ENCODE peak calls at places on chromosomes 12 and 14, in eight cellular contexts. U is GM20000, W is RWPE1, A is GM13976, N is bronchial epithelial cell, P is astrocyte of the spinal cord, X is neural progenitor cell, O is ovary. B is an unnamed sample.

GRCh38 chr12:70246580-70246979 is 3.3 kb downstream of the CNOT2 start:
- DNase-seq in A (no peak), X (no peak), U (no peak), O (no peak), N (no peak), W (no peak), P (peak), B (no peak)

GRCh38 chr14:77882631-77883030 is 82.7 kb downstream of the ADCK1 start:
- DNase-seq in X (no peak), A (no peak), U (no peak), P (no peak), N (no peak), O (no peak), W (no peak), B (no peak)

GRCh38 chr12:95848575-95849388 is 10.0 kb upstream of the SNRPF start:
- DNase-seq in W (peak), U (no peak), P (peak), O (no peak), N (peak), A (no peak), X (peak), B (no peak)

GRCh38 chr14:23145794-23146422 is 26.9 kb upstream of the CEBPE start:
- DNase-seq in O (no peak), N (peak), X (no peak), P (no peak), A (no peak), W (no peak), U (no peak), B (no peak)

GRCh38 chr14:69170848-69171247 is 17.9 kb upstream of the DCAF5 start:
- DNase-seq in A (no peak), P (no peak), U (no peak), X (no peak), N (no peak), W (no peak), O (no peak), B (no peak)

GRCh38 chr14:101223561-101224162 is 320.1 kb upstream of the RTL1 start:
- DNase-seq in W (no peak), X (no peak), A (no peak), U (no peak), N (no peak), O (no peak), P (no peak), B (no peak)

GRCh38 chr12:5856692-5857091 is 88.4 kb downstream of the ANO2 start:
- DNase-seq in P (peak), X (peak), O (no peak), W (no peak), N (no peak), U (no peak), A (no peak), B (no peak)

GRCh38 chr12:45725631-45726593 is 3.6 kb upstream of the ARID2 start:
- DNase-seq in X (peak), A (peak), O (no peak), P (peak), U (peak), N (peak), W (peak), B (peak)

GRCh38 chr14:25003537-25003936 is 46.4 kb downstream of the STXBP6 start:
- DNase-seq in P (no peak), W (no peak), O (no peak), N (peak), X (no peak), A (no peak), U (no peak), B (no peak)

GRCh38 chr14:89701079-89702043 is 253.2 kb downstream of the EFCAB11 start:
- DNase-seq in U (peak), W (peak), X (peak), N (peak), P (peak), A (peak), O (peak), B (peak)

GRCh38 chr12:101670007-101670671 is 27.3 kb upstream of the CHPT1 start:
- DNase-seq in U (peak), O (no peak), P (peak), W (no peak), A (peak), X (peak), N (peak), B (peak)

GRCh38 chr12:6606331-6607131 is 648 bp downstream of the CHD4 start:
- DNase-seq in X (peak), A (peak), P (peak), N (no peak), W (no peak), U (peak), O (peak), B (peak)

GRCh38 chr12:100346660-100347059 is 10.2 kb upstream of the SLC17A8 start:
- DNase-seq in W (no peak), P (no peak), X (no peak), N (no peak), A (no peak), U (no peak), O (no peak), B (no peak)

GRCh38 chr14:33564774-33565630 is 385.9 kb downstream of the EGLN3 start:
- DNase-seq in N (peak), W (peak), U (peak), P (peak), A (no peak), O (no peak), X (no peak), B (peak)

GRCh38 chr12:46546634-46547273 is 174.2 kb upstream of the SLC38A2 start:
- DNase-seq in O (no peak), U (peak), X (no peak), N (peak), A (peak), W (peak), P (no peak), B (peak)

GRCh38 chr14:90513151-90514014 is 116.6 kb downstream of the CALM1 start:
- DNase-seq in W (peak), U (no peak), X (peak), P (peak), A (no peak), N (peak), O (no peak), B (no peak)

GRCh38 chr12:40833818-40834217 is 141.6 kb downstream of the CNTN1 start:
- DNase-seq in U (no peak), P (no peak), O (no peak), N (no peak), W (no peak), A (no peak), X (no peak), B (no peak)

DNA sequence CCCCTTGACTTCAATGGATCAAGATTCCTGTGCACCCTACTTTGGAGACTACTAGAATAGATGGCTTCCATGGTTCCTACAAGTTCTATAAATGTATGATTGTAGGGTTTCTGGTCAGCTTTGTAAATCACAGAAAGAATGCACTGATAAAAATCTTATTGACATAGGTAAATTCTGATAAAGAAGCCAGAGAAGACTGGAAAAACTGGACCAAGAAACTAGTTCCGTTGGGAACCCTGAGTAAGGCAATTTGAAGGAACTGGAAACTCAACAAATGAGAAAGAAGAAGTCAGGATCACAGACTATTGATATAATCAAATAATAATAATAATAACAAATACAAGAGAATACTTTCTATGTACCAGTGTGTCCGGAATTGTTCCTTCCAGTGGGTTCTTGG is 15.4 kb upstream of the MGST1 start:
- DNase-seq in U (no peak), O (no peak), X (no peak), W (no peak), A (no peak), N (no peak), P (no peak), B (no peak)
- TF ChIP-seq CTCF in U (no peak), O (no peak), X (no peak), W (no peak), A (no peak), N (no peak), P (no peak), B (no peak)

GRCh38 chr12:48105867-48106563 is at the start of gene SENP1:
- DNase-seq in U (peak), A (peak), X (peak), P (peak), O (peak), N (peak), W (peak), B (peak)
- TF ChIP-seq CTCF in U (no peak), A (no peak), X (peak), P (peak), O (peak), N (peak), W (no peak), B (no peak)

GRCh38 chr12:3655331-3655900 is 97.5 kb downstream of the CRACR2A start:
- DNase-seq in O (no peak), U (peak), A (peak), X (peak), W (peak), N (peak), P (no peak), B (peak)
- TF ChIP-seq CTCF in O (no peak), U (peak), A (peak), X (peak), W (no peak), N (peak), P (peak), B (peak)

DNA sequence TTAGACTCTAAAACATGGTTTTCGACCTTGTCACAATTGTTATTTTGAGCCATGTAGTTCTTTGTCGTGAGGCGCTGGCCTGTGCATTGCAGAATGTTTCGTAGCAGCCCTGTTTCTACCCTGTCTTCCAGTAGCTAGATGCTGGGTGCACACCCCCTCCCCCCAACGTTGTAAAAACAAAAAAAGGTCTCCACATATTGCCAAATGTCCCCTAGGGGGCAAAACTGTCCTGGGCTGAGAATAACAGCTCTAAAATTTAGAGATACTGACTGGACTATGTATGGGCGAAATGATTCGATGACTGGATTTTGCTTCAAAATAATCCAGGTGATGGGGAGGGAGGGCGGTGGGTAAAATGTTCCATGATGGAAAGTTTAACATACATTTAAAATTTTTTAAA is 126.1 kb upstream of the FUT8 start:
- DNase-seq in O (no peak), W (no peak), U (peak), P (no peak), N (no peak), A (peak), X (no peak), B (peak)
- TF ChIP-seq CTCF in O (no peak), W (no peak), U (peak), P (peak), N (no peak), A (peak), X (peak), B (peak)

GRCh38 chr14:94767321-94767878 is 2.5 kb downstream of the GSC start:
- DNase-seq in X (peak), U (no peak), W (no peak), O (no peak), A (no peak), P (no peak), N (no peak), B (no peak)

GRCh38 chr14:94769413-94770250 is at the start of gene GSC:
- DNase-seq in O (no peak), A (no peak), N (no peak), P (peak), W (no peak), U (peak), X (peak), B (no peak)

GRCh38 chr14:94770251-94770749 is 387 bp upstream of the GSC start:
- DNase-seq in X (peak), W (no peak), P (no peak), N (no peak), A (no peak), O (no peak), U (no peak), B (no peak)

GRCh38 chr14:94768141-94768520 is 1.8 kb downstream of the GSC start:
- DNase-seq in X (no peak), O (no peak), N (no peak), W (no peak), U (no peak), P (no peak), A (no peak), B (no peak)

DNA sequence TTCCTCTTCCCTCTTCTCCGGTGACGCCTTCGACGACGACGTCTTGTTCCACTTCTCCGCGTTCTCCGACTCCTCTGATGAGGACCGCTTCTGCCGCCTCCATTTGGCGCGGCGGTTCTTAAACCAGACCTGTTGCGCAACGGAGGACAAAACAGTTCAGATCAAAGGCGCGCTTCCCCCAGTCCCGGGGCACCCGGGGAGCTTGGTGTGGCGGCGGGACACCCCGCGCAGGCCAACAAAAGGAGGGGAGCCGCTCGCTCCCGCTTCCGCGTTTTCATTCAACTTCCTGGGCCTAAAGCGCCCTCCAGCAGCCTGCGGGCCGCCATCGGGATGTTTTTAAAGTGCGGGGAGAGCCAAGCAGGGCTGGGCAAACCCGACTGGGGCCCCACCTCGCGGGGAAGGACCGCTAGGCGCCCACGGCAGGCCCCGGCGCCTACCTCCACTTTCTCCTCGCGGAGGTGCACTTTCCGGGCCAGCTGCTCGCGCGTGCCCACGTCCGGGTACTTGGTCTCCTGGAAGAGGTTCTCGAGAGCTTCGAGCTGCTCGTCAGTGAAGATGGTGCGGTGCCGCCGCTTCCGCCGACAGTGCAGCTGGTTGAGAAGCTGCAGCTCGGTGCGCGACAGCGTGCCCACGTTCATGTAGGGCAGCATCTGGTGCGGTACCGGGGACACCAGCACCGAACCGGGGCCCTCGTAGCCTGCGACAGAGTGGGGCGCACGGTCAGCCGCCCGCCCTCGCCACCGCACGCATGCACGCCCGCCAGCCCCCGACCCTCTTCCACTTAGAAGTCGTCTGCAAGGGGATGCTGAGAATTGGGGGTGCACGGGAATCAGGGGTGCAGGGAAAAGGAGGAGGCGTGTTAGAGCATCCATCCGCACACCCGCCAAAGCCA is 1.1 kb downstream of the GSC start:
- DNase-seq in N (no peak), A (no peak), U (no peak), W (no peak), O (no peak), X (peak), P (no peak), B (no peak)
- TF ChIP-seq CTCF in N (no peak), A (no peak), U (no peak), W (no peak), O (no peak), X (no peak), P (no peak), B (no peak)

GRCh38 chr14:105938055-105938863 is 411.9 kb downstream of the TMEM121 start:
- DNase-seq in U (no peak), N (no peak), X (no peak), O (no peak), P (no peak), W (no peak), A (no peak), B (no peak)

GRCh38 chr14:105938959-105939358 is 412.6 kb downstream of the TMEM121 start:
- DNase-seq in N (no peak), A (no peak), U (no peak), W (no peak), X (no peak), O (no peak), P (no peak), B (no peak)

GRCh38 chr14:105939810-105940508 is 413.6 kb downstream of the TMEM121 start:
- DNase-seq in U (no peak), X (no peak), O (no peak), N (no peak), W (no peak), A (no peak), P (no peak), B (no peak)

GRCh38 chr14:105935384-105935783 is 409.0 kb downstream of the TMEM121 start:
- DNase-seq in U (no peak), A (no peak), N (no peak), W (no peak), X (no peak), O (no peak), P (no peak), B (no peak)

DNA sequence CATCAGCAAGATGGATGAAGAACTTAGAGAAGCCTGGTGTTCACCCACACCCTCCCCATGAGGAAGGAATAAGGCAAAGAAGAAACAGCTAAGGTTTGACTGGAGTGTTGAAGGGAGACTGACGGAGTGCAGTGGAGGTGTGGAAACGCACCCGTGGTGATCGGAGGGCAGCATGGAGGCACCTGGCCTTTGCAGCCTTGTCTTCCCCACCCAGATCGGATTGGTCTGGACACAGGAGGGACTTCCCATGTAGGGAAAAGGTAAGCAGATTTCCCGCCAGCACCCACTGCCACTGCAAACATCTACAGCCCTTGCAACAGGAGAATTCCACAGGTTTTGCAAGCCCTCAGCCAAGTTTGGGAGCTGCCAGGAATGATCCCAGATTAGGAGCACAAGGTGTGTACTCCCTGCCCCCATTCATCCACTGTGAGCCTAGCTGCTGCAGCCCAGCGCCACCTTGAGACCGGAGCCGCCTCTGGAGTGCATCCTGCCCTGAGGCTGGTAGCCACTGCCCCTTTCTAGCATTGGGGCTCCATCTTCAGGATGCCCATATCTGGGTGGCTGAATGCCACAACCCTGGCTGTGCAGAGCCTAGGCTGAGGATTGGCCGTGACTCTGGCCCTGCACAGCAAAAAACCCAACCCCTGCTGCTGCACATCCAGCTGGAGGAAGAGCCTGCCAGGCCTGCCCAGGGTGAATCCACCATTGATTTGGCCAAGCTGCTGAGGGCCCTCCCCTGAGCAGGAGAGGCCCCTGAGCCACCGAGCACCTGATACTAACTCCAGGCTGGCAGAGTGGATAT is 411.1 kb downstream of the TMEM121 start:
- DNase-seq in A (no peak), O (no peak), N (no peak), U (no peak), P (no peak), X (no peak), W (no peak), B (no peak)
- TF ChIP-seq CTCF in A (no peak), O (no peak), N (no peak), U (no peak), P (no peak), X (no peak), W (no peak), B (no peak)

GRCh38 chr12:121823727-121824115 is 19.9 kb downstream of the SETD1B start:
- DNase-seq in W (no peak), O (no peak), N (no peak), P (no peak), U (no peak), A (no peak), X (no peak), B (no peak)

GRCh38 chr12:121822393-121823100 is 18.7 kb downstream of the SETD1B start:
- DNase-seq in X (no peak), N (no peak), W (no peak), U (no peak), O (no peak), P (no peak), A (no peak), B (no peak)

GRCh38 chr12:121825041-121825523 is 21.3 kb downstream of the SETD1B start:
- DNase-seq in O (no peak), N (no peak), X (no peak), W (no peak), A (no peak), P (no peak), U (no peak), B (no peak)

GRCh38 chr12:121820056-121820455 is 16.2 kb downstream of the SETD1B start:
- DNase-seq in O (no peak), W (no peak), N (no peak), X (no peak), P (no peak), U (no peak), A (no peak), B (no peak)

DNA sequence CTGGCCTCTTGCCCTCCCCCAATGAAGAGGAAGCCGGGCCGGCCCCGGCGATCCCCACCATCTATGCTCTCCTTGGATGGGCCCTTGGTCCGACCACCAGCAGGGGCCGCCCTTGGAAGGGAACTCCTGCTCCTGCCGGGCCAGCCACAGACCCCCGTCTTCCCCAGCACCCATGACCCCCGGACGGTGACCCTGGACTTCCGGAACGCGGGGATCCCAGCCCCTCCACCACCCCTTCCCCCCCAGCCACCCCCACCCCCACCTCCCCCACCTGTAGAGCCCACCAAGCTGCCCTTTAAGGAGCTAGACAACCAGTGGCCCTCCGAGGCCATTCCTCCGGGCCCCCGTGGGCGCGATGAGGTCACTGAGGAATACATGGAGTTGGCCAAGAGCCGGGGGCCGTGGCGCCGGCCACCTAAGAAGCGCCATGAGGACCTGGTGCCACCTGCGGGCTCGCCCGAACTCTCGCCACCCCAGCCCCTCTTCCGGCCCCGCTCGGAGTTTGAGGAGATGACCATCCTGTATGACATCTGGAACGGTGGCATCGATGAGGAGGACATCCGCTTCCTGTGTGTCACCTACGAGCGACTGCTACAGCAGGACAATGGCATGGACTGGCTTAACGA is 19.4 kb downstream of the SETD1B start:
- DNase-seq in O (no peak), U (no peak), A (no peak), P (no peak), W (no peak), X (no peak), N (no peak), B (no peak)
- TF ChIP-seq CTCF in O (no peak), U (no peak), A (no peak), P (peak), W (no peak), X (peak), N (no peak), B (peak)

DNA sequence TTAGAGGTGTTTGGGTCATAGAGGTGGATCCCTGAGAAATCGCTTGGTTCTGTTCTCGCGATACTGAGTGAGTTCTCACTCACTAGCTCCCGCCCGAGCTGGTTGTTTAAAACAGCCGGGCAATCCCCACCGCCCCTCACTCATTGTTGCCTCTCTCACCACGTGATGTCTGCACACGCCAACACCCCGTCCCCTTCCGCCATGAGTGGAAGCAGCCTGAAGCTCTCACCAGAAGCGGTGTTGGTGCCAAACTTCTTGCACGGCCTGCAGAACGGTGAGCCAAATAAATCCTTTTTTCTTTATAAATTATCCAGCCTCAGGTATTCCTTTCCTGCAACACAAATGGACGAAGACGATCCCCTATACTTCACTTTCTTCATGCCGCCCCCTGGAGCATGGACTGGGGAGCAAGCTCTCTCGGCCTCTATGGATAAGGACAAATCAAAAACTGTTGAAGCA is 45.4 kb upstream of the CCND2 start:
- DNase-seq in O (no peak), A (no peak), U (no peak), N (no peak), P (no peak), X (no peak), W (no peak), B (no peak)
- TF ChIP-seq CTCF in O (no peak), A (no peak), U (no peak), N (no peak), P (no peak), X (peak), W (no peak), B (no peak)